ENCODE peak calls at places on chromosomes 1 and 21, in seven cellular contexts. F is esophagus squamous epithelium, T is adrenal gland, Y is IMR-90, A is H1, M is A549, N is stomach. E is an unnamed sample.

GRCh38 chr1:23910553-23911246 is 2.5 kb downstream of the CNR2 start:
- DNase-seq in N (no peak), F (no peak), T (no peak), Y (no peak), M (no peak), A (no peak), E (no peak)

GRCh38 chr1:243845888-243846287 is 4.2 kb downstream of the AKT3 start:
- DNase-seq in M (no peak), T (no peak), Y (no peak), A (no peak), N (no peak), F (no peak), E (no peak)

GRCh38 chr1:55700359-55701130 is 485.4 kb upstream of the USP24 start:
- DNase-seq in T (no peak), F (no peak), Y (peak; percentile 77), N (no peak), A (no peak), M (no peak), E (no peak)

GRCh38 chr1:26858160-26858559 is 4.8 kb upstream of the SFN start:
- DNase-seq in N (no peak), A (no peak), T (no peak), F (no peak), Y (peak; percentile 58), M (no peak), E (no peak)

GRCh38 chr1:12502300-12503109 is 115.5 kb downstream of the DHRS3 start:
- DNase-seq in F (no peak), M (no peak), Y (no peak), T (no peak), N (no peak), A (no peak), E (no peak)

GRCh38 chr1:17612831-17613230 is 73.3 kb downstream of the ARHGEF10L start:
- DNase-seq in F (no peak), M (no peak), N (no peak), A (no peak), Y (no peak), T (no peak), E (no peak)

GRCh38 chr1:234515821-234516241 is 36.9 kb upstream of the TARBP1 start:
- DNase-seq in T (no peak), M (no peak), F (no peak), A (no peak), Y (peak; percentile 61), N (no peak), E (no peak)

GRCh38 chr1:15684468-15685283 is 556 bp downstream of the PLEKHM2 start:
- DNase-seq in F (no peak), T (peak; percentile 50), M (peak; percentile 60), N (peak; percentile 51), Y (no peak), A (no peak), E (peak; percentile 84)

GRCh38 chr1:159869173-159869572 is 6.7 kb upstream of the VSIG8 start:
- DNase-seq in N (no peak), A (no peak), T (no peak), M (no peak), Y (peak; percentile 86), F (no peak), E (no peak)

GRCh38 chr1:206931709-206932108 is 10.0 kb upstream of the FCMR start:
- DNase-seq in N (no peak), F (no peak), Y (no peak), T (no peak), M (no peak), A (no peak), E (no peak)

GRCh38 chr1:233055879-233056641 is 105.6 kb downstream of the NTPCR start:
- DNase-seq in A (no peak), N (no peak), M (no peak), Y (no peak), T (no peak), F (no peak), E (no peak)

GRCh38 chr1:202710070-202711025 is at the start of gene SYT2:
- DNase-seq in F (no peak), M (peak; percentile 34), Y (no peak), N (peak; percentile 35), A (no peak), T (peak; percentile 26), E (peak; percentile 20)

GRCh38 chr1:117113199-117113598 is 8.3 kb downstream of the TRIM45 start:
- DNase-seq in T (no peak), A (no peak), N (no peak), M (no peak), Y (no peak), F (no peak), E (no peak)

GRCh38 chr1:107593436-107594209 is 371.4 kb downstream of the VAV3 start:
- DNase-seq in M (no peak), N (no peak), A (no peak), T (no peak), F (no peak), Y (no peak), E (no peak)

GRCh38 chr1:211345719-211346118 is 19.1 kb downstream of the TRAF5 start:
- DNase-seq in M (no peak), A (no peak), N (no peak), T (no peak), Y (peak; percentile 53), F (no peak), E (no peak)

GRCh38 chr1:70038025-70038424 is 167.4 kb downstream of the LRRC40 start:
- DNase-seq in A (no peak), Y (no peak), F (no peak), N (no peak), T (no peak), M (no peak), E (no peak)

GRCh38 chr1:156655151-156655903 is 13.4 kb downstream of the BCAN start:
- DNase-seq in F (no peak), N (no peak), M (no peak), Y (no peak), T (no peak), A (no peak), E (no peak)

GRCh38 chr1:29458737-29459550 is 222.6 kb downstream of the PTPRU start:
- DNase-seq in T (no peak), A (no peak), M (no peak), Y (no peak), N (no peak), F (no peak), E (no peak)

GRCh38 chr21:44903054-44903685 is 17.5 kb downstream of the ITGB2 start:
- DNase-seq in T (no peak), F (no peak), M (no peak), Y (no peak), N (no peak), A (no peak), E (no peak)

GRCh38 chr1:29825941-29826415 is 589.7 kb downstream of the PTPRU start:
- DNase-seq in F (no peak), Y (no peak), N (peak; percentile 21), T (no peak), A (no peak), M (no peak), E (no peak)

GRCh38 chr21:21712761-21713558 is 714.8 kb downstream of the NCAM2 start:
- DNase-seq in N (no peak), T (no peak), Y (peak; percentile 62), A (no peak), F (no peak), M (no peak), E (no peak)

GRCh38 chr1:42260376-42261078 is 74.5 kb downstream of the FOXJ3 start:
- DNase-seq in Y (no peak), N (no peak), F (no peak), T (no peak), M (no peak), A (no peak), E (no peak)

GRCh38 chr1:5903031-5903430 is 89.2 kb downstream of the NPHP4 start:
- DNase-seq in F (no peak), N (no peak), T (no peak), Y (no peak), A (no peak), M (no peak), E (no peak)
- TF ChIP-seq POLR2A in F (no peak), N (no peak), T (no peak), Y (no peak), A (no peak), M (no peak), E (no peak)

DNA sequence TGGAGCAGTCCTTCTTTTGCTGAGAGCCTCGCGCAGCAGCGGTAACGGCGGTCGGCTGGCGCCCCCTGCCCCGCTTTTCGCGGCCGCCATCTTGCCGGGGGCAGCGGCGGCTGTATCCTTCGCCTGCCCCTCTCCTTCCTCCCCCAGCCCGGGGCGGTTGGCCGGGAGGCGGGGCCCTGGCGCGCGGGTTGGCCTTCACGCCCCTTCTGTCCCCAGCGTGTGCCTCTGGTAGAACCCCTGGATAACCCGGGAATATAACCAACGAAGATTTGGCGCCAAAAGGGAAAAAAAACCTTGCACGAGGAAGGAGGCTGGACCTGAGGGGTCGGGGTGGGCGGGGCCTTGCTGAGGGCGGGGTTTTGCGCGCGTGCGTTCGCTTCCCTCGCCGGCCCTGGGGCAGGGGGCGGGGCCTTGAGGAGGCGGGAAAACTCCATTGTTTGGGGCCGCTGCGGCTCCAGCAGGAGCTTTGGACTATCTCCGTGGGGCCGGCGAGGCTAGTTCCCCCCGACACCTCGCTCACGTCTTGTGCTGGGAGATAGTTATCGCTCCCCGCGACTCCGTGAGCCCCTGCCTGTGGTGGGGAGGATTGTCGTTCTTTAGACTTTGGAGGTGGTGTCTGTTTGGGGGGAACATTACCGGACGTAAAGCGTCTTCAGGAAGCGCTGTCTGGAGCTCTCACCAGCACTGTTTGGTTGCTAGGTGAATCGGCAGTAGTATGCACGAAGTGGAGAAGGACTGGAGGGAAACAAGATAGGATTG is 689 bp downstream of the NASP start:
- DNase-seq in F (peak; percentile 49), T (peak; percentile 85), A (peak; percentile 71), Y (peak; percentile 83), N (peak; percentile 89), M (peak; percentile 71), E (peak; percentile 93)
- TF ChIP-seq POLR2A in F (no peak), T (no peak), A (no peak), Y (no peak), N (no peak), M (no peak), E (no peak)

DNA sequence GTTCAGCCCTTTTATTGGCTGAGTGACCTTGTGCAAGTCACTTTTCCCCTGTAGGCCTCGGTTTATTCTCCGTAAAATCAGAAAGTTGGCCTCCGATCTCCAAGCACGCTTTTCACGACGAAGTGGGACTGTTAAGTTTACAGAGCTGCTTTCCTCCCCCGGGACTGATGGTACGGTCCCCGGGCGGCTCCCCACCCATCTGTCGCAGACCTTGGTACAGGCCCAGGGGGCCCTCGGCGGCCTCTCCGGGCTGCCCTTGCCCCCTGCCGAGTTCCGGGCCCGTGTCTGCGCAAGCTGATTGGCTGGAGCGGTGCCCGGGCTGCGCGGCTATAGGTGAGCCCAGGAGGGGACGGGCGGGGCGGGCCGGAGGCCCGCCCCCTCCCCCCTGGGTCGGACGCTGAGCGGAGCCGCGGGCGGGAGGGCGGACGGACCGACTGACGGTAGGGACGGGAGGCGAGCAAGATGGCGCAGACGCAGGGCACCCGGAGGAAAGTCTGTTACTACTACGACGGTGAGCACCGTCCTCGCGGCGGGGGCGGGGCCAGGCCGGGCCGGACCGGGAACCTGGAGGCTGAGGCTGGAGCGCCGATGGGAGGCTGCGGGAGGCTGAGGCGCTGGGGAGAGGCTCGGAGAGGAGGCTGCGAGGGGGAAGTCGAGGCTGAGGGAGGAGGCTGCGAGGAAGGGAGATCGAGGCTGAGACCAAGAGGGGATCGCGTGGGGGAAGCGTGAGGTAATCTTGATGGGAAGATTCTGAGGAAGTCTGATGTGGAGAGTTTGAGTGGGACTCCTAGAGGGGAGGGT is at the start of gene HDAC1:
- DNase-seq in Y (peak; percentile 91), N (peak; percentile 99), M (peak; percentile 88), T (peak; percentile 98), F (peak; percentile 84), A (peak; percentile 84), E (peak; percentile 99)
- TF ChIP-seq POLR2A in Y (no peak), N (no peak), M (peak; percentile 69), T (no peak), F (no peak), A (no peak), E (peak; percentile 51)

GRCh38 chr1:113811888-113812660 is at the start of gene RSBN1:
- DNase-seq in A (peak; percentile 96), F (peak; percentile 94), N (peak; percentile 99), Y (peak; percentile 99), M (peak; percentile 85), T (peak; percentile 99), E (peak; percentile 99)
- TF ChIP-seq POLR2A in A (no peak), F (no peak), N (no peak), Y (peak; percentile 95), M (peak; percentile 82), T (peak; percentile 85), E (peak; percentile 96)

E was measured in erythroblast.